ENCODE peak calls at places on chromosome 22, in nine cellular contexts. One of them, this sample, is unnamed.

GRCh38 chr22:49768961-49769690 is 58.5 kb downstream of the BRD1 start:
- DNase-seq in adrenal gland: no peak
- DNase-seq in CD8-positive, alpha-beta memory T cell: no peak
- DNase-seq in small intestine: no peak
- DNase-seq in heart left ventricle: no peak
- DNase-seq in right lobe of liver: peak
- DNase-seq in colonic mucosa: no peak
- DNase-seq in prostate gland: no peak
- DNase-seq in fibroblast of lung: peak
- DNase-seq in this sample: peak

GRCh38 chr22:26259510-26259909 is 90.2 kb downstream of the SEZ6L start:
- DNase-seq in adrenal gland: no peak
- DNase-seq in CD8-positive, alpha-beta memory T cell: no peak
- DNase-seq in small intestine: peak
- DNase-seq in heart left ventricle: no peak
- DNase-seq in right lobe of liver: no peak
- DNase-seq in colonic mucosa: no peak
- DNase-seq in prostate gland: no peak
- DNase-seq in fibroblast of lung: peak
- DNase-seq in this sample: peak

GRCh38 chr22:37775785-37776638 is 31.7 kb upstream of the GCAT start:
- DNase-seq in adrenal gland: no peak
- DNase-seq in CD8-positive, alpha-beta memory T cell: no peak
- DNase-seq in small intestine: no peak
- DNase-seq in heart left ventricle: no peak
- DNase-seq in right lobe of liver: no peak
- DNase-seq in colonic mucosa: no peak
- DNase-seq in prostate gland: no peak
- DNase-seq in fibroblast of lung: peak
- DNase-seq in this sample: no peak

GRCh38 chr22:49721211-49721763 is 106.4 kb downstream of the BRD1 start:
- DNase-seq in adrenal gland: no peak
- DNase-seq in CD8-positive, alpha-beta memory T cell: no peak
- DNase-seq in small intestine: no peak
- DNase-seq in heart left ventricle: no peak
- DNase-seq in right lobe of liver: no peak
- DNase-seq in colonic mucosa: no peak
- DNase-seq in prostate gland: no peak
- DNase-seq in fibroblast of lung: no peak
- DNase-seq in this sample: no peak

GRCh38 chr22:17131686-17132085 is 10.5 kb upstream of the TMEM121B start:
- DNase-seq in adrenal gland: no peak
- DNase-seq in CD8-positive, alpha-beta memory T cell: no peak
- DNase-seq in small intestine: no peak
- DNase-seq in heart left ventricle: no peak
- DNase-seq in right lobe of liver: no peak
- DNase-seq in colonic mucosa: no peak
- DNase-seq in prostate gland: no peak
- DNase-seq in fibroblast of lung: no peak
- DNase-seq in this sample: peak

GRCh38 chr22:19107730-19108074 is 14.5 kb downstream of the DGCR2 start:
- DNase-seq in adrenal gland: no peak
- DNase-seq in CD8-positive, alpha-beta memory T cell: no peak
- DNase-seq in small intestine: no peak
- DNase-seq in heart left ventricle: no peak
- DNase-seq in right lobe of liver: no peak
- DNase-seq in colonic mucosa: no peak
- DNase-seq in prostate gland: no peak
- DNase-seq in fibroblast of lung: no peak
- DNase-seq in this sample: peak

GRCh38 chr22:44648821-44649566 is 53.0 kb upstream of the PRR5 start:
- DNase-seq in adrenal gland: no peak
- DNase-seq in CD8-positive, alpha-beta memory T cell: no peak
- DNase-seq in small intestine: no peak
- DNase-seq in heart left ventricle: no peak
- DNase-seq in right lobe of liver: no peak
- DNase-seq in colonic mucosa: peak
- DNase-seq in prostate gland: no peak
- DNase-seq in fibroblast of lung: peak
- DNase-seq in this sample: peak

GRCh38 chr22:32542332-32543019 is 67.9 kb downstream of the FBXO7 start:
- DNase-seq in adrenal gland: no peak
- DNase-seq in CD8-positive, alpha-beta memory T cell: no peak
- DNase-seq in small intestine: no peak
- DNase-seq in heart left ventricle: peak
- DNase-seq in right lobe of liver: no peak
- DNase-seq in colonic mucosa: no peak
- DNase-seq in prostate gland: no peak
- DNase-seq in fibroblast of lung: no peak
- DNase-seq in this sample: peak

GRCh38 chr22:37991738-37992442 is 7.5 kb upstream of the SOX10 start:
- DNase-seq in adrenal gland: no peak
- DNase-seq in CD8-positive, alpha-beta memory T cell: no peak
- DNase-seq in small intestine: no peak
- DNase-seq in heart left ventricle: no peak
- DNase-seq in right lobe of liver: no peak
- DNase-seq in colonic mucosa: no peak
- DNase-seq in prostate gland: no peak
- DNase-seq in fibroblast of lung: no peak
- DNase-seq in this sample: no peak

GRCh38 chr22:41690476-41690875 is 1.8 kb upstream of the SNU13 start:
- DNase-seq in adrenal gland: no peak
- DNase-seq in CD8-positive, alpha-beta memory T cell: no peak
- DNase-seq in small intestine: no peak
- DNase-seq in heart left ventricle: no peak
- DNase-seq in right lobe of liver: no peak
- DNase-seq in colonic mucosa: no peak
- DNase-seq in prostate gland: no peak
- DNase-seq in fibroblast of lung: no peak
- DNase-seq in this sample: no peak

GRCh38 chr22:25084405-25085107 is 115.1 kb upstream of the CRYBB3 start:
- DNase-seq in adrenal gland: no peak
- DNase-seq in CD8-positive, alpha-beta memory T cell: no peak
- DNase-seq in small intestine: no peak
- DNase-seq in heart left ventricle: no peak
- DNase-seq in right lobe of liver: no peak
- DNase-seq in colonic mucosa: no peak
- DNase-seq in prostate gland: no peak
- DNase-seq in fibroblast of lung: no peak
- DNase-seq in this sample: no peak

GRCh38 chr22:39906207-39906606 is 5.3 kb downstream of the GRAP2 start:
- DNase-seq in adrenal gland: no peak
- DNase-seq in CD8-positive, alpha-beta memory T cell: no peak
- DNase-seq in small intestine: no peak
- DNase-seq in heart left ventricle: no peak
- DNase-seq in right lobe of liver: no peak
- DNase-seq in colonic mucosa: no peak
- DNase-seq in prostate gland: no peak
- DNase-seq in fibroblast of lung: no peak
- DNase-seq in this sample: no peak
- H3K27ac ChIP-seq in adrenal gland: no peak
- H3K27ac ChIP-seq in CD8-positive, alpha-beta memory T cell: peak
- H3K27ac ChIP-seq in small intestine: no peak
- H3K27ac ChIP-seq in heart left ventricle: peak
- H3K27ac ChIP-seq in right lobe of liver: no peak
- H3K27ac ChIP-seq in colonic mucosa: no peak
- H3K27ac ChIP-seq in prostate gland: no peak
- H3K27ac ChIP-seq in fibroblast of lung: no peak
- H3K27ac ChIP-seq in this sample: no peak

GRCh38 chr22:31044262-31044861 is 36.8 kb upstream of the SMTN start:
- DNase-seq in adrenal gland: no peak
- DNase-seq in CD8-positive, alpha-beta memory T cell: no peak
- DNase-seq in small intestine: no peak
- DNase-seq in heart left ventricle: peak
- DNase-seq in right lobe of liver: peak
- DNase-seq in colonic mucosa: peak
- DNase-seq in prostate gland: no peak
- DNase-seq in fibroblast of lung: peak
- DNase-seq in this sample: no peak
- H3K27ac ChIP-seq in adrenal gland: peak
- H3K27ac ChIP-seq in CD8-positive, alpha-beta memory T cell: no peak
- H3K27ac ChIP-seq in small intestine: peak
- H3K27ac ChIP-seq in heart left ventricle: peak
- H3K27ac ChIP-seq in right lobe of liver: peak
- H3K27ac ChIP-seq in colonic mucosa: peak
- H3K27ac ChIP-seq in prostate gland: peak
- H3K27ac ChIP-seq in fibroblast of lung: no peak
- H3K27ac ChIP-seq in this sample: no peak

GRCh38 chr22:46736705-46737104 is 1.3 kb downstream of the CERK start:
- DNase-seq in adrenal gland: no peak
- DNase-seq in CD8-positive, alpha-beta memory T cell: no peak
- DNase-seq in small intestine: no peak
- DNase-seq in heart left ventricle: no peak
- DNase-seq in right lobe of liver: no peak
- DNase-seq in colonic mucosa: peak
- DNase-seq in prostate gland: no peak
- DNase-seq in fibroblast of lung: no peak
- DNase-seq in this sample: no peak
- H3K27ac ChIP-seq in adrenal gland: peak
- H3K27ac ChIP-seq in CD8-positive, alpha-beta memory T cell: peak
- H3K27ac ChIP-seq in small intestine: peak
- H3K27ac ChIP-seq in heart left ventricle: peak
- H3K27ac ChIP-seq in right lobe of liver: peak
- H3K27ac ChIP-seq in colonic mucosa: peak
- H3K27ac ChIP-seq in prostate gland: no peak
- H3K27ac ChIP-seq in fibroblast of lung: no peak
- H3K27ac ChIP-seq in this sample: no peak

GRCh38 chr22:46062971-46063631 is 86.1 kb upstream of the WNT7B start:
- DNase-seq in adrenal gland: no peak
- DNase-seq in CD8-positive, alpha-beta memory T cell: no peak
- DNase-seq in small intestine: no peak
- DNase-seq in heart left ventricle: no peak
- DNase-seq in right lobe of liver: peak
- DNase-seq in colonic mucosa: no peak
- DNase-seq in prostate gland: no peak
- DNase-seq in fibroblast of lung: peak
- DNase-seq in this sample: no peak

GRCh38 chr22:46063861-46064235 is 86.5 kb upstream of the PPARA start:
- DNase-seq in adrenal gland: no peak
- DNase-seq in CD8-positive, alpha-beta memory T cell: no peak
- DNase-seq in small intestine: no peak
- DNase-seq in heart left ventricle: no peak
- DNase-seq in right lobe of liver: peak
- DNase-seq in colonic mucosa: no peak
- DNase-seq in prostate gland: peak
- DNase-seq in fibroblast of lung: peak
- DNase-seq in this sample: no peak

GRCh38 chr22:46061124-46061410 is 84.1 kb upstream of the WNT7B start:
- DNase-seq in adrenal gland: no peak
- DNase-seq in CD8-positive, alpha-beta memory T cell: no peak
- DNase-seq in small intestine: no peak
- DNase-seq in heart left ventricle: no peak
- DNase-seq in right lobe of liver: no peak
- DNase-seq in colonic mucosa: no peak
- DNase-seq in prostate gland: no peak
- DNase-seq in fibroblast of lung: no peak
- DNase-seq in this sample: no peak

GRCh38 chr22:46061431-46062231 is 84.7 kb upstream of the WNT7B start:
- DNase-seq in adrenal gland: no peak
- DNase-seq in CD8-positive, alpha-beta memory T cell: no peak
- DNase-seq in small intestine: peak
- DNase-seq in heart left ventricle: no peak
- DNase-seq in right lobe of liver: peak
- DNase-seq in colonic mucosa: no peak
- DNase-seq in prostate gland: no peak
- DNase-seq in fibroblast of lung: no peak
- DNase-seq in this sample: no peak

DNA sequence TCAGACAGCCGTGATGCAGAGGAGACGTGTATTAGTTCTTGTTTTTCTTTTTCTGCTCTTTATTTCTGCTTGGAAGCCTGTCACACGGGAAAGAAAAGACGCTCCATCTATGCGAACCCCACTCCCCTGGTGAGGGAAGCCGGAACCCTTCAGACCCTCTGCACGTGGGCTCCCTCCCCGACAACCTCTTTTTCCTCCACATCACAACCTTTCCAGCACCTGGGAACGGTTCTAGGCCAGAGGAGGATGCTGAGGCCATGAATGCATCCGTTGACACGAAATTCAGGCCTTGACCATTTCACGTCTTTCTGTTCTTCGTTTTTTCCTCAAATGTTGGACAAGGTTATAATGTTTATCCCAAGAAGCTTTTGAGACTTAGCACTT is 85.3 kb upstream of the WNT7B start:
- DNase-seq in adrenal gland: no peak
- DNase-seq in CD8-positive, alpha-beta memory T cell: no peak
- DNase-seq in small intestine: no peak
- DNase-seq in heart left ventricle: no peak
- DNase-seq in right lobe of liver: no peak
- DNase-seq in colonic mucosa: no peak
- DNase-seq in prostate gland: no peak
- DNase-seq in fibroblast of lung: peak
- DNase-seq in this sample: no peak
- H3K27ac ChIP-seq in adrenal gland: no peak
- H3K27ac ChIP-seq in CD8-positive, alpha-beta memory T cell: no peak
- H3K27ac ChIP-seq in small intestine: no peak
- H3K27ac ChIP-seq in heart left ventricle: peak
- H3K27ac ChIP-seq in right lobe of liver: no peak
- H3K27ac ChIP-seq in colonic mucosa: peak
- H3K27ac ChIP-seq in prostate gland: peak
- H3K27ac ChIP-seq in fibroblast of lung: no peak
- H3K27ac ChIP-seq in this sample: no peak